ENCODE peak calls at places on chromosomes 12 and 14, in seven cellular contexts. D, V, Z, W, P, L and A are unnamed samples. For H3K4me1, the result is how much of the 10 kb centered on the place peaks cover.

GRCh38 chr12:47216150-47216677 is 136.5 kb upstream of the AMIGO2 start:
- DNase-seq in V (no peak), D (no peak), Z (no peak), W (no peak), P (no peak), L (no peak), A (peak)

GRCh38 chr12:27810756-27811155 is 30.7 kb upstream of the MANSC4 start:
- DNase-seq in P (no peak), Z (no peak), W (no peak), V (no peak), D (no peak), L (no peak), A (no peak)

GRCh38 chr14:38405851-38406630 is 150.1 kb upstream of the CLEC14A start:
- DNase-seq in P (no peak), L (no peak), D (no peak), W (no peak), V (no peak), Z (no peak), A (no peak)

GRCh38 chr12:10033783-10034381 is 3.4 kb downstream of the CLEC9A start:
- DNase-seq in V (no peak), W (no peak), D (no peak), L (no peak), Z (no peak), P (no peak), A (no peak)

GRCh38 chr12:75635606-75636444 is 124.4 kb upstream of the KRR1 start:
- DNase-seq in V (no peak), L (no peak), Z (no peak), P (no peak), D (no peak), W (no peak), A (no peak)

GRCh38 chr12:56288705-56289387 is 11.3 kb downstream of the CS start:
- DNase-seq in P (no peak), V (no peak), L (no peak), D (no peak), W (no peak), Z (no peak), A (no peak)

GRCh38 chr14:49879683-49880204 is 13.1 kb upstream of the ARF6 start:
- DNase-seq in L (no peak), Z (peak), D (no peak), V (peak), W (no peak), P (no peak), A (no peak)

GRCh38 chr14:89845346-89845745 is 109.2 kb downstream of the EFCAB11 start:
- DNase-seq in V (no peak), P (no peak), W (no peak), D (no peak), L (no peak), Z (no peak), A (no peak)

GRCh38 chr14:26636571-26636970 is 38.7 kb upstream of the NOVA1 start:
- DNase-seq in V (no peak), P (no peak), D (no peak), Z (no peak), W (no peak), L (no peak), A (no peak)

GRCh38 chr12:16220120-16220519 is 57.4 kb downstream of the SLC15A5 start:
- DNase-seq in L (no peak), Z (no peak), V (no peak), W (no peak), P (no peak), D (no peak), A (no peak)

GRCh38 chr14:25041484-25041883 is 8.5 kb downstream of the STXBP6 start:
- DNase-seq in Z (no peak), V (no peak), L (no peak), W (no peak), D (no peak), P (no peak), A (no peak)

GRCh38 chr14:33957993-33958392 is 7.1 kb upstream of the EGLN3 start:
- DNase-seq in V (no peak), W (no peak), L (no peak), P (no peak), Z (no peak), D (no peak), A (no peak)

GRCh38 chr12:12744556-12745305 is 27.6 kb downstream of the CDKN1B start:
- DNase-seq in Z (no peak), D (no peak), L (no peak), P (no peak), V (no peak), W (no peak), A (no peak)

GRCh38 chr12:47850153-47851084 is 30.7 kb upstream of the HDAC7 start:
- DNase-seq in P (no peak), D (no peak), W (no peak), Z (no peak), V (no peak), L (no peak), A (no peak)

GRCh38 chr12:47820631-47821345 is 1.1 kb upstream of the HDAC7 start:
- DNase-seq in Z (peak), W (peak), P (no peak), L (peak), D (peak), V (peak), A (peak)

GRCh38 chr12:109817627-109818231 is 15.5 kb downstream of the TRPV4 start:
- DNase-seq in Z (no peak), V (no peak), P (no peak), L (no peak), W (no peak), D (no peak), A (no peak)

DNA sequence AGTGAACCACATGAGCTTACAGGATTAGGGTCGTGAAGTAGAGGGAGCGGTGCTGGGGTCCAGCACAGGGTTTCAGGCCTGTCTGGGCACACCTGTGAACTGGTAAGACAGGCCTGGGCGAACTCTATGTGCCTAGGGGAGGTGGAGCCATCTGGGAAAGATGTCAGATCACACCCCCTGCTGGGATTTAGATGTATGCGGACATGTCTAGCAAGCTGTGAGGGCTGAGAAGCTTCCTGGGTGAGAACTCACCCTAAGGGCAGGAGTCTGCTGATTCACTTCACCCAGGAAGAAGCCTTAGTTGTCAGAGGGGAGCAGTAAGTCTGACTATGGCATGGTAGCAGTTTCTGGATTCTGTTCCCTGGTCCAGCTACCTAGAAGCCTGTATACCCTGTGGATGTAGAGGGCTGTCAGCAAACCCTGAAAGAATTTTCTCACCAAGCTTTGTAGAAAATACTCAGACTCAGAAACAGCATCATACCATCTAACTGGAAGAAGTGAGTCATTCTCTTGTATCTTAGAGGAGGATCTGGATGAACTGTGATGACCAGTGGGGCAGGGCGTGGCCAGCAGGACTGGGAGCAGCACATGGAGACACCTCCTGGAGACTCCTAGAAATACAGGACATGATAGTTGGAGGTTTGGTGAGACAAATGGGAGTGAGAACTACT is 11.2 kb upstream of the PYGL start:
- DNase-seq in V (no peak), P (peak), L (peak), D (peak), Z (no peak), W (peak), A (peak)
- TF ChIP-seq CTCF in V (peak), P (peak), L (no peak), D (no peak), Z (no peak), W (peak), A (peak)

GRCh38 chr12:29158364-29158763 is 9.3 kb downstream of the FAR2 start:
- DNase-seq in D (peak), L (peak), W (no peak), Z (no peak), P (no peak), V (no peak), A (no peak)
- H3K4me1 ChIP-seq in D (under half), L (half or more), W (under half), Z (under half), P (under half), V (under half), A (under half)

DNA sequence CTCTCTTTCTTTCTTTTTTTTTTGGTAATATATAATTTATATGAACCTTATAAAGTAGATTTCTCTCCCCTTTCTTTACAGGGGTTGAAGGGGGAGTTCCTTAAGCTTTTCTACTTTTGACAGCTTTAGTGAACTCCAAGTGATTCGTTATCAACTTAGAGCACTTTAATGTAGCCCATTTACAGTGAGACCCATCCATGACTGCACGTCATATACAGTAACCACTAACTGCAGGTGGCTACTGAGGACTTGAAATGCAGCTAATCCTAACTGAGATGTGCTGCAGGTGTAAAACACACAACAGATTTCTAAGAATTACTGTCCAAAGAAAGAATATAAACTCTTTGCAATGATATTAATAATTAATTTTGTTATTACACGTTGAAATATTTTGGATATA is 585 bp downstream of the LRRIQ1 start:
- DNase-seq in V (no peak), D (no peak), Z (no peak), L (no peak), W (no peak), P (no peak), A (no peak)
- H3K4me3 ChIP-seq in V (peak), D (peak), Z (peak), L (peak), W (peak), P (peak), A (no peak)

GRCh38 chr14:64733899-64734298 is 29.7 kb downstream of the PLEKHG3 start:
- DNase-seq in V (no peak), Z (no peak), D (no peak), L (peak), P (no peak), W (no peak), A (no peak)

GRCh38 chr14:64737391-64738305 is 33.4 kb downstream of the PLEKHG3 start:
- DNase-seq in L (peak), D (no peak), V (no peak), W (no peak), P (no peak), Z (no peak), A (no peak)

GRCh38 chr14:64734990-64735389 is 30.8 kb downstream of the PLEKHG3 start:
- DNase-seq in L (peak), P (no peak), Z (no peak), V (no peak), W (no peak), D (no peak), A (peak)

GRCh38 chr14:64738306-64738879 is 34.2 kb downstream of the PLEKHG3 start:
- DNase-seq in V (no peak), P (no peak), L (no peak), D (no peak), Z (no peak), W (no peak), A (no peak)

DNA sequence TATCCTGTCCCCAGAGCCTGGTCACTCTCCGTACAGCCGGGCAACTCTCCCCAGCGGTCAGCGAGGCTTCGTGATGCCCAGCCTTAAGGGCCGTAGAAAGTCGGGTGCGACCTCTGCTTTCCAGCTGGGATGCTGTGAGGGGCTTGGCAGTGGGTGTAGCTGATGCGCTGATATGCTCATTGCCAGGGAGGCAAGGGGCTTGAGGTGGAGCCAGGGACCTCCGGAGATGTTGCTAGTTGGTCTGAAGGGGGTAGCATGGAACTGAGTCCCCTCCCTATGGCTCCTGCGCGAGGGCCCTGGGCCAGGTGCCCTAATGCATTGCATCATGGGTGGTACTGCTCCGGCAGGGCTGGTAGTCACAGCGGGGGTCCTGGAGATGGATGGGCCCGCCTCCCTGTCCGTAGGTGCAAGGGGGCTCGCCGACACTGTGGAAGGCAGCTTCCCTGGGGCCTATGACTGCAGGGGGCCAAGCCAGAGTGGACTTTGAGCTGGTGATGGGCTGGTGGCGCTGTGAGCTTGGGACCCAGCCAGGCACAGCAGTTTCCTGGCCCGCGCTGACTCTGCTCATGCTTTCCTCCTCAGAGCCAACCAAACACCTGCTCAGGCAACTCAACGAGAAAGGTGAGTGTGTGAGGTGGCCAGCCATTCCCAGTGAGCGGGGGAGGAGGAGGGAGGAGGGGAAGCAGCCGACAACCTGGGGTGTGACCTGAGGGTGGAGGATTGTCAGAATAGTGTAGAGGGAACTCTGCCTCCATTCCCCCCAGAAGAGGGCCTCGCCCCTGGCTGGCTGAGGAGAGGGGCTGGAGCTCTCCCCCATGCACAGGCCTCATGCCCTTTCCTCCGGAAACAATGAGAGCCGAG is 32.3 kb downstream of the PLEKHG3 start:
- DNase-seq in V (no peak), D (no peak), Z (peak), L (peak), W (peak), P (no peak), A (peak)
- TF ChIP-seq CTCF in V (no peak), D (no peak), Z (no peak), L (no peak), W (no peak), P (no peak), A (no peak)

GRCh38 chr12:6548556-6549378 is 7.1 kb downstream of the IFFO1 start:
- DNase-seq in V (no peak), Z (no peak), L (no peak), W (no peak), P (no peak), D (no peak), A (no peak)
- H3K4me1 ChIP-seq in V (half or more), Z (under half), L (half or more), W (under half), P (under half), D (half or more), A (under half)

GRCh38 chr14:91126761-91127160 is 12.9 kb downstream of the DGLUCY start:
- DNase-seq in V (peak), D (no peak), W (no peak), P (no peak), L (peak), Z (no peak), A (no peak)

GRCh38 chr14:91129261-91129660 is 15.4 kb downstream of the DGLUCY start:
- DNase-seq in L (no peak), P (no peak), D (no peak), W (no peak), V (no peak), Z (no peak), A (no peak)

GRCh38 chr14:91128699-91129098 is 14.8 kb downstream of the DGLUCY start:
- DNase-seq in D (no peak), W (no peak), L (peak), P (no peak), Z (no peak), V (no peak), A (no peak)

GRCh38 chr14:91127411-91127810 is 13.5 kb downstream of the DGLUCY start:
- DNase-seq in W (peak), Z (peak), V (peak), D (no peak), P (no peak), L (peak), A (peak)

DNA sequence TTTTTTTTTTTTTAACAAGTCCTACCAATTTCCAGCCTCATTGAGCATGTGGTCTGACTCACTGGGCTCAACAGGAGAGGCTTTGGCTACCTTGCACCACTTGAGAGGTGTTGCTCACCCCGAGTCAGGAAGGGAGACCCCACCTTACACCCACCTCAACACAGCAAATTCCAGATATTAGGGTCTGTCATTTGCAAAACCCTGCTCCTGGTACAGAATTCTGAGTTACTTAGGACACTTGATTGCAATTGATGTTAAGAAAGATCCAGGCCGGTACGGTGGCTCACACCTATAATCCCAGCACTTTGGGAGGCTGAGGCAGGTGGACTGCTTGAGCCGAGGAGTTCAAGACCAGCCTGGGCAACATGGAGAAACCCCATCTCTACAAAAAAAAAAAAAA is 14.1 kb downstream of the DGLUCY start:
- DNase-seq in D (no peak), P (no peak), V (no peak), L (peak), Z (no peak), W (no peak), A (no peak)
- H3K4me3 ChIP-seq in D (no peak), P (no peak), V (no peak), L (no peak), Z (no peak), W (no peak), A (no peak)

DNA sequence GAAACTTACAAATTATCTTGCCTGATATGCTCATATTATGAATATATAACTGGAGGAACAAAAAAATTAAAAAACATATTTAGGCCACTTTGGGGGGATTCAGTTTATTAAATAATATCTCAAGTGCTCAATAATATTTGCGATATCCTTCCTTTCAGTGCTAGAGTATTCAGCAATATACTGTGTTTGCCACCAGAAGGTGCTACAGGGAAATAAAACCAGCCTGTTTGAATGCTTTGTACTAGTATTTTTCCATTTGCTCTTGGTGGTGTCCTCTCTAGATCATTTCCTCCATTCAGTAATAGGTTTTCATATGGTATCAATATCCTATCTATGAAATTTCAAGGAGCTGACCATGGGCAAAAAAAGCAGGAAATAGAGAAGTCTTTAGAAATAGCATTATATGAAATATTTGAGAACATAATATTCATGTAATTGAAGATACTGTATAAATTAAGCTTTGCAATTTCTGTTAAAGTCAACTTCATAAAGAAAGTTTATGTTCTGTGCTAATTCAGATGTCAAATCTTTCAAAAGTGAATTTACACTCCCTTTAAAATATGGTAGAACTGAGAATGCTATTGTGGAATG is 106.2 kb upstream of the NAV3 start:
- DNase-seq in P (peak), Z (peak), D (no peak), V (no peak), W (no peak), L (no peak), A (no peak)
- TF ChIP-seq CTCF in P (peak), Z (peak), D (peak), V (peak), W (peak), L (peak), A (no peak)

DNA sequence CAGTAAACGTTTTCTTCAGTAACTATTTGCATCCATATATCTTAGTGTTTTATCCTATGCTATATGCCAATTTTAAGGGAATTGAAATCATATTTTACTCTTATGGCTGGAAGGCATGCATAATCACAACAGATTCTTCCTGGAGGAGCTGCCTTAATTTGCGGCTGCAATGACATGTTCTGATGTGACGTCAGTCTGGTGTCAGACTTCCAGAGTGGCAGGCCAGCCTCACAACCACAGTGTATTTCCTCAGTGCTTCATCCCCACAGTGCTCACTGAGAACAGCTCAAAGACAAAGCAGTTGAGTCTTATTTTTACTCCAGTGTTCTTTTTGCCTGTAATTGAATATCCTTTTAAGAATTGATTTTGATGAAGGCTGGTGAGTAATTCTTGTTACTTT is 107.1 kb downstream of the PLEKHA5 start:
- DNase-seq in Z (no peak), D (no peak), L (peak), V (peak), P (no peak), W (no peak), A (no peak)
- H3K4me1 ChIP-seq in Z (under half), D (under half), L (half or more), V (half or more), P (under half), W (under half), A (under half)